ENCODE peak calls at places on chromosomes 3 and 15, in six cellular contexts. A, N, P, Y, V and B are unnamed samples.

GRCh38 chr3:18424213-18424861 is 802 bp downstream of the SATB1 start:
- DNase-seq in N (no peak), A (no peak), P (no peak), Y (no peak), V (no peak), B (no peak)

GRCh38 chr15:31172606-31173005 is 71.1 kb upstream of the TRPM1 start:
- DNase-seq in V (no peak), A (no peak), N (no peak), Y (no peak), P (no peak), B (no peak)

GRCh38 chr3:10344147-10344943 is 23.4 kb upstream of the SEC13 start:
- DNase-seq in N (peak), V (peak), A (no peak), Y (peak), P (peak), B (peak)

GRCh38 chr3:31733234-31733667 is 200.5 kb downstream of the STT3B start:
- DNase-seq in A (no peak), Y (no peak), V (no peak), N (no peak), P (peak), B (no peak)

GRCh38 chr3:155334897-155335883 is 41.7 kb upstream of the STRIT1 start:
- DNase-seq in P (peak), A (no peak), V (no peak), Y (no peak), N (no peak), B (peak)

GRCh38 chr3:141368925-141369794 is 856 bp downstream of the ZBTB38 start:
- DNase-seq in V (no peak), Y (no peak), P (peak), N (no peak), A (no peak), B (no peak)

GRCh38 chr3:4670352-4670751 is 177.2 kb downstream of the ITPR1 start:
- DNase-seq in A (no peak), P (no peak), V (no peak), Y (no peak), N (peak), B (peak)

GRCh38 chr3:192993428-192993827 is 75.8 kb upstream of the MB21D2 start:
- DNase-seq in A (no peak), P (no peak), Y (no peak), V (no peak), N (no peak), B (no peak)

GRCh38 chr15:49826640-49827281 is 205.9 kb downstream of the DTWD1 start:
- DNase-seq in Y (no peak), V (no peak), P (no peak), N (no peak), A (no peak), B (no peak)

GRCh38 chr15:96335429-96335807 is 4.9 kb downstream of the NR2F2 start:
- DNase-seq in V (no peak), N (no peak), Y (no peak), P (peak), A (no peak), B (no peak)

GRCh38 chr3:128222771-128223386 is 69.6 kb downstream of the EEFSEC start:
- DNase-seq in A (no peak), Y (no peak), N (no peak), P (no peak), V (no peak), B (peak)

GRCh38 chr3:23923786-23924185 is 6.9 kb downstream of the RPL15 start:
- DNase-seq in P (peak), Y (no peak), A (no peak), V (no peak), N (no peak), B (peak)

GRCh38 chr3:69009559-69010410 is 3.7 kb downstream of the EOGT start:
- DNase-seq in A (no peak), Y (no peak), N (no peak), V (no peak), P (peak), B (no peak)

GRCh38 chr3:48700750-48701405 is 15.2 kb upstream of the NCKIPSD start:
- DNase-seq in V (no peak), A (no peak), N (no peak), Y (no peak), P (no peak), B (no peak)

GRCh38 chr15:23566070-23567050 is 886 bp downstream of the MKRN3 start:
- DNase-seq in P (peak), N (no peak), Y (peak), V (no peak), A (peak), B (peak)

GRCh38 chr3:150409125-150409526 is 1.0 kb downstream of the TSC22D2 start:
- DNase-seq in P (no peak), Y (peak), V (no peak), A (no peak), N (peak), B (peak)

GRCh38 chr15:70416851-70417250 is 319.1 kb upstream of the TLE3 start:
- DNase-seq in A (no peak), N (no peak), V (no peak), P (peak), Y (no peak), B (no peak)

GRCh38 chr3:152043620-152044019 is 170.2 kb downstream of the SUCNR1 start:
- DNase-seq in Y (no peak), V (no peak), A (no peak), P (peak), N (no peak), B (no peak)

GRCh38 chr3:11136871-11137626 is 17.2 kb upstream of the HRH1 start:
- DNase-seq in V (no peak), Y (no peak), A (no peak), P (peak), N (peak), B (no peak)